ENCODE peak calls at places on chromosome X, in five cellular contexts. One of them, this sample, is unnamed.

GRCh38 chrX:38515291-38515690 is 46.1 kb upstream of the TSPAN7 start:
- DNase-seq in tibial artery: no peak
- DNase-seq in heart right ventricle: no peak
- DNase-seq in psoas muscle: no peak
- DNase-seq in naive thymus-derived CD4-positive, alpha-beta T cell: no peak
- DNase-seq in this sample: no peak

GRCh38 chrX:102154900-102155805 is 624 bp downstream of the BEX5 start:
- DNase-seq in tibial artery: no peak
- DNase-seq in heart right ventricle: no peak
- DNase-seq in psoas muscle: no peak
- DNase-seq in naive thymus-derived CD4-positive, alpha-beta T cell: peak; percentile 45
- DNase-seq in this sample: no peak

GRCh38 chrX:117788339-117788738 is 328.3 kb downstream of the KLHL13 start:
- DNase-seq in tibial artery: no peak
- DNase-seq in heart right ventricle: no peak
- DNase-seq in psoas muscle: no peak
- DNase-seq in naive thymus-derived CD4-positive, alpha-beta T cell: no peak
- DNase-seq in this sample: no peak

GRCh38 chrX:136205882-136206281 is 45.3 kb downstream of the MAP7D3 start:
- DNase-seq in tibial artery: no peak
- DNase-seq in heart right ventricle: no peak
- DNase-seq in psoas muscle: no peak
- DNase-seq in naive thymus-derived CD4-positive, alpha-beta T cell: no peak
- DNase-seq in this sample: no peak

GRCh38 chrX:149877636-149878035 is 3.3 kb upstream of the MAGEA8 start:
- DNase-seq in tibial artery: no peak
- DNase-seq in heart right ventricle: no peak
- DNase-seq in psoas muscle: no peak
- DNase-seq in naive thymus-derived CD4-positive, alpha-beta T cell: no peak
- DNase-seq in this sample: no peak

GRCh38 chrX:66717926-66718325 is 79.0 kb upstream of the EDA2R start:
- DNase-seq in tibial artery: no peak
- DNase-seq in heart right ventricle: no peak
- DNase-seq in psoas muscle: no peak
- DNase-seq in naive thymus-derived CD4-positive, alpha-beta T cell: no peak
- DNase-seq in this sample: no peak

GRCh38 chrX:64885850-64886249 is 90.4 kb downstream of the ZC4H2 start:
- DNase-seq in tibial artery: no peak
- DNase-seq in heart right ventricle: no peak
- DNase-seq in psoas muscle: no peak
- DNase-seq in naive thymus-derived CD4-positive, alpha-beta T cell: no peak
- DNase-seq in this sample: no peak

GRCh38 chrX:115940348-115940747 is 230.2 kb upstream of the AGTR2 start:
- DNase-seq in tibial artery: no peak
- DNase-seq in heart right ventricle: no peak
- DNase-seq in psoas muscle: no peak
- DNase-seq in naive thymus-derived CD4-positive, alpha-beta T cell: no peak
- DNase-seq in this sample: no peak

GRCh38 chrX:9189286-9189685 is 155.4 kb upstream of the FAM9B start:
- DNase-seq in tibial artery: no peak
- DNase-seq in heart right ventricle: no peak
- DNase-seq in psoas muscle: no peak
- DNase-seq in naive thymus-derived CD4-positive, alpha-beta T cell: no peak
- DNase-seq in this sample: no peak

GRCh38 chrX:154742623-154743022 is 8.3 kb downstream of the GAB3 start:
- DNase-seq in tibial artery: no peak
- DNase-seq in heart right ventricle: no peak
- DNase-seq in psoas muscle: no peak
- DNase-seq in naive thymus-derived CD4-positive, alpha-beta T cell: no peak
- DNase-seq in this sample: no peak

GRCh38 chrX:136185409-136186022 is 38.2 kb downstream of the FHL1 start:
- DNase-seq in tibial artery: no peak
- DNase-seq in heart right ventricle: no peak
- DNase-seq in psoas muscle: no peak
- DNase-seq in naive thymus-derived CD4-positive, alpha-beta T cell: no peak
- DNase-seq in this sample: no peak

GRCh38 chrX:104419211-104419610 is 146.8 kb upstream of the IL1RAPL2 start:
- DNase-seq in tibial artery: no peak
- DNase-seq in heart right ventricle: no peak
- DNase-seq in psoas muscle: no peak
- DNase-seq in naive thymus-derived CD4-positive, alpha-beta T cell: no peak
- DNase-seq in this sample: no peak

GRCh38 chrX:131985526-131986049 is 37.5 kb upstream of the STK26 start:
- DNase-seq in tibial artery: no peak
- DNase-seq in heart right ventricle: no peak
- DNase-seq in psoas muscle: no peak
- DNase-seq in naive thymus-derived CD4-positive, alpha-beta T cell: peak; percentile 30
- DNase-seq in this sample: no peak

GRCh38 chrX:46178763-46179162 is 366.5 kb downstream of the ZNF674 start:
- DNase-seq in tibial artery: no peak
- DNase-seq in heart right ventricle: no peak
- DNase-seq in psoas muscle: no peak
- DNase-seq in naive thymus-derived CD4-positive, alpha-beta T cell: no peak
- DNase-seq in this sample: no peak

GRCh38 chrX:133523094-133523493 is 107.8 kb upstream of the GPC4 start:
- DNase-seq in tibial artery: no peak
- DNase-seq in heart right ventricle: no peak
- DNase-seq in psoas muscle: peak; percentile 43
- DNase-seq in naive thymus-derived CD4-positive, alpha-beta T cell: no peak
- DNase-seq in this sample: peak; percentile 32

GRCh38 chrX:134669378-134670098 is 11.3 kb upstream of the PLAC1 start:
- DNase-seq in tibial artery: no peak
- DNase-seq in heart right ventricle: peak; percentile 10
- DNase-seq in psoas muscle: peak; percentile 50
- DNase-seq in naive thymus-derived CD4-positive, alpha-beta T cell: no peak
- DNase-seq in this sample: no peak

GRCh38 chrX:54659547-54659946 is 129.5 kb downstream of the GNL3L start:
- DNase-seq in tibial artery: no peak
- DNase-seq in heart right ventricle: no peak
- DNase-seq in psoas muscle: no peak
- DNase-seq in naive thymus-derived CD4-positive, alpha-beta T cell: no peak
- DNase-seq in this sample: no peak

GRCh38 chrX:30618160-30618765 is 35.0 kb upstream of the GK start:
- DNase-seq in tibial artery: no peak
- DNase-seq in heart right ventricle: no peak
- DNase-seq in psoas muscle: no peak
- DNase-seq in naive thymus-derived CD4-positive, alpha-beta T cell: no peak
- DNase-seq in this sample: no peak

GRCh38 chrX:57445046-57445445 is 146.8 kb upstream of the ZXDB start:
- DNase-seq in tibial artery: no peak
- DNase-seq in heart right ventricle: no peak
- DNase-seq in psoas muscle: no peak
- DNase-seq in naive thymus-derived CD4-positive, alpha-beta T cell: no peak
- DNase-seq in this sample: no peak

GRCh38 chrX:151825927-151826471 is 86.7 kb upstream of the MAGEA4 start:
- DNase-seq in tibial artery: peak; percentile 57
- DNase-seq in heart right ventricle: no peak
- DNase-seq in psoas muscle: peak; percentile 27
- DNase-seq in naive thymus-derived CD4-positive, alpha-beta T cell: no peak
- DNase-seq in this sample: peak; percentile 10

GRCh38 chrX:110858565-110858964 is 62.9 kb upstream of the CHRDL1 start:
- DNase-seq in tibial artery: no peak
- DNase-seq in heart right ventricle: no peak
- DNase-seq in psoas muscle: no peak
- DNase-seq in naive thymus-derived CD4-positive, alpha-beta T cell: no peak
- DNase-seq in this sample: no peak

GRCh38 chrX:132532955-132533354 is 44.1 kb upstream of the MBNL3 start:
- DNase-seq in tibial artery: no peak
- DNase-seq in heart right ventricle: no peak
- DNase-seq in psoas muscle: no peak
- DNase-seq in naive thymus-derived CD4-positive, alpha-beta T cell: no peak
- DNase-seq in this sample: no peak

GRCh38 chrX:118220509-118220908 is 103.9 kb upstream of the KLHL13 start:
- DNase-seq in tibial artery: no peak
- DNase-seq in heart right ventricle: no peak
- DNase-seq in psoas muscle: no peak
- DNase-seq in naive thymus-derived CD4-positive, alpha-beta T cell: no peak
- DNase-seq in this sample: no peak

GRCh38 chrX:69319376-69319775 is 154.1 kb upstream of the PJA1 start:
- DNase-seq in tibial artery: no peak
- DNase-seq in heart right ventricle: no peak
- DNase-seq in psoas muscle: no peak
- DNase-seq in naive thymus-derived CD4-positive, alpha-beta T cell: no peak
- DNase-seq in this sample: no peak

GRCh38 chrX:74449322-74449936 is 28.1 kb downstream of the SLC16A2 start:
- DNase-seq in tibial artery: no peak
- DNase-seq in heart right ventricle: no peak
- DNase-seq in psoas muscle: no peak
- DNase-seq in naive thymus-derived CD4-positive, alpha-beta T cell: peak; percentile 31
- DNase-seq in this sample: peak; percentile 12

GRCh38 chrX:31931225-31931624 is 859.4 kb upstream of the FTHL17 start:
- DNase-seq in tibial artery: no peak
- DNase-seq in heart right ventricle: no peak
- DNase-seq in psoas muscle: no peak
- DNase-seq in naive thymus-derived CD4-positive, alpha-beta T cell: no peak
- DNase-seq in this sample: peak; percentile 47

GRCh38 chrX:11666180-11666579 is 460 bp upstream of the ARHGAP6 start:
- DNase-seq in tibial artery: no peak
- DNase-seq in heart right ventricle: peak; percentile 6
- DNase-seq in psoas muscle: no peak
- DNase-seq in naive thymus-derived CD4-positive, alpha-beta T cell: no peak
- DNase-seq in this sample: no peak
- H3K4me3 ChIP-seq in tibial artery: peak overlapping the region; percentile 59
- H3K4me3 ChIP-seq in heart right ventricle: peak overlapping the region; percentile 56
- H3K4me3 ChIP-seq in psoas muscle: peak overlapping the region; percentile 73
- H3K4me3 ChIP-seq in naive thymus-derived CD4-positive, alpha-beta T cell: no peak overlapping the region
- H3K4me3 ChIP-seq in this sample: peak overlapping the region; percentile 54

DNA sequence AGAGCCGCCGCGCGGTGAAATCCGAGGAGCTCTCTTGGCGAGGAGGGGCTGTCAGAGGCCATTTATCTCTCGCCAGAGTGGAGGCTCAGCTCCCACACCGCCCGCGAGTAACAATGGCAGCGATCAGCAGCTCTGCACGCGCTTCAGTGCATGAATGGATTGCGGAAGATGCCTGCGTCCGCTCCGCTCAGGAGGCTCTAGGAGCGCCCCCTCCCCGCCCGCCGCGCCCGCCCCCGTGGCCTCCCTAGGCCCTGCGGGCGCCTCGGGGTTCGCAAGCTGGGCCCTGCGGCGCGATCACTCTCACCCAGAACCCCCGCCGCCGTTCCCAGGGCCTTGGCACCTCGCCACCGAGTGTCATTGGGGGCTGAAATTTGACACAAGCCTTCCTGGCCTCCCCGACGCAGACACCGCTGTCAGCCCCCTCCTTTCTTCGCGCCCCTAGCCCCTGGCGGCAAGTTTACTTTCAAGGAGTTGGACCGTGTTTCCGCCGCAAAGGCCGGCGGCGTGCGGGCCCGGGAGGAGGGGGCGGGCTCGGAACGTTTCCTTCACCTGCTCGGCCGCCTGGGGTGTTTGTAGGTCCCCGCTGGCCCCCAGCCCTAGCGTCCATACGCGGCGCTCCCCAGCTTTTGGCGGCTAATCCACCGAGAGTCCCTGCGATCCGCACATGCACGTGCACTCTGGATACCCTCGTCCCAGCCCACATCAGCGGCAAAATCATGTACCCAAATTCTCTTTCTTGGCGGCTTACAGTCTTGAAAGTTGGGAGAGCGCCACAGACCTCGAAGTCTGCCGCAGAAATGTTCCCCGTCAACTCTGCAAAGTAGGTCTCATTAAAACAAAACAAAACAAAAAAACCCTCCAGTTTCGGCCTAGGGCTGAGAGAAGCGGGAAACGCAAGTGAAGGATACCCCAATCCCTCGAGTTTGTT is 49.0 kb upstream of the BCOR start:
- DNase-seq in tibial artery: no peak
- DNase-seq in heart right ventricle: peak; percentile 22
- DNase-seq in psoas muscle: no peak
- DNase-seq in naive thymus-derived CD4-positive, alpha-beta T cell: no peak
- DNase-seq in this sample: no peak
- H3K4me3 ChIP-seq in tibial artery: peak overlapping the region; percentile 60
- H3K4me3 ChIP-seq in heart right ventricle: peak overlapping the region; percentile 65
- H3K4me3 ChIP-seq in psoas muscle: peak overlapping the region; percentile 69
- H3K4me3 ChIP-seq in naive thymus-derived CD4-positive, alpha-beta T cell: peak overlapping the region; percentile 39
- H3K4me3 ChIP-seq in this sample: peak overlapping the region; percentile 40

DNA sequence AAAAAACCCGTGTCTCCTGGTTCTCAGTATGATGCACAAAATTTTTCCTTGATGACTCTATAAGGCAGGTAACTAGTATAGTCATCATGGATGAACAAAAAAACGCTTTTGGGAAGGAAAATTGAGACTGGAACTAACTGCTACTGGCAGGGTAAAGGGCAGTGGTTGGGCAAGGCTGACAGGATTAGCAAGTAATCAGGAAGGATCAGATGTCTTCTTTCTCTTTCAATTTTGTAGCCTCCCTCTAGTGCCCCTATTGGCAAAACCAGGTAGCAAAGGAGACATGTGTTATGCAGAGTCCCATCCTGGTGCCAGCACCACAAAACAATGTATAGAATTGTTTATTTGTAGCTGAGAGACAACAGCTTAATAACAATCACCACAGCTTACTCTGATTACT is 12.8 kb upstream of the SLITRK4 start:
- DNase-seq in tibial artery: no peak
- DNase-seq in heart right ventricle: no peak
- DNase-seq in psoas muscle: no peak
- DNase-seq in naive thymus-derived CD4-positive, alpha-beta T cell: no peak
- DNase-seq in this sample: no peak
- H3K4me3 ChIP-seq in tibial artery: no peak overlapping the region
- H3K4me3 ChIP-seq in heart right ventricle: no peak overlapping the region
- H3K4me3 ChIP-seq in psoas muscle: no peak overlapping the region
- H3K4me3 ChIP-seq in naive thymus-derived CD4-positive, alpha-beta T cell: no peak overlapping the region
- H3K4me3 ChIP-seq in this sample: no peak overlapping the region

DNA sequence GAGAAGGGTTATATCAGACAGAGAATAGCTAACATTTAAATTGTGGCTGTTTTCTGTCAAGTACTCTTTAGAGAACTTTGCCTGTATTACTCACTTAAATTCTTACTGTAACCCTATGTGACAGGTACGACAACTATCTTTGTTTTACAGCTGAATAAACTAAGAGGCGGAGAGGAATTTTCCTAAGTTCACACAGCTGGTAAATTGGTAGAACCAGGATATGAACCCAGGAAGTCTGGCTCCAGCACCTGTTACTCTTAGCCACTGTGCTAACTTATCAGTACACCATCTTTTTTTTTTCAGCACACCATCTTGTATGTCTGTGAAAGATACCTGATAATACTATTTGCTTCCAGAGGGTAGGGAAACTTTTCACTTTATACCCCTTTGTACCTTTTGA is 2.0 kb upstream of the SYP start:
- DNase-seq in tibial artery: no peak
- DNase-seq in heart right ventricle: no peak
- DNase-seq in psoas muscle: no peak
- DNase-seq in naive thymus-derived CD4-positive, alpha-beta T cell: no peak
- DNase-seq in this sample: no peak
- H3K4me3 ChIP-seq in tibial artery: no peak overlapping the region
- H3K4me3 ChIP-seq in heart right ventricle: no peak overlapping the region
- H3K4me3 ChIP-seq in psoas muscle: no peak overlapping the region
- H3K4me3 ChIP-seq in naive thymus-derived CD4-positive, alpha-beta T cell: no peak overlapping the region
- H3K4me3 ChIP-seq in this sample: no peak overlapping the region

This sample was measured in kidney epithelial cell.